ENCODE peak calls at places on chromosome 18, in eight cellular contexts. Y is sciatic nerve, R is IMR-90, G is thyroid gland, C is aorta, E is HEK293T, Z is chondrocyte, N is MCF 10A. L is an unnamed sample.

GRCh38 chr18:41767960-41768359 is 187.1 kb upstream of the PIK3C3 start:
- DNase-seq in Y (no peak), R (peak), G (no peak), C (no peak), E (no peak), Z (no peak), N (peak), L (peak)

GRCh38 chr18:8788503-8789429 is 83.4 kb downstream of the MTCL1 start:
- DNase-seq in Y (no peak), R (peak), G (peak), C (no peak), E (no peak), Z (no peak), N (no peak), L (no peak)

GRCh38 chr18:10783941-10784340 is 258.1 kb downstream of the NAPG start:
- DNase-seq in Y (no peak), R (no peak), G (no peak), C (no peak), E (no peak), Z (no peak), N (no peak), L (no peak)

GRCh38 chr18:37244618-37245017 is 321.0 kb downstream of the CELF4 start:
- DNase-seq in Y (no peak), R (no peak), G (no peak), C (no peak), E (no peak), Z (no peak), N (no peak), L (no peak)

GRCh38 chr18:41992066-41992465 is 37.0 kb downstream of the PIK3C3 start:
- DNase-seq in Y (no peak), R (no peak), G (no peak), C (no peak), E (no peak), Z (no peak), N (no peak), L (no peak)

GRCh38 chr18:1708006-1708405 is 803.3 kb downstream of the ADCYAP1 start:
- DNase-seq in Y (no peak), R (no peak), G (no peak), C (no peak), E (no peak), Z (no peak), N (peak), L (no peak)

GRCh38 chr18:6881034-6881800 is 151.7 kb downstream of the ARHGAP28 start:
- DNase-seq in Y (no peak), R (peak), G (no peak), C (no peak), E (no peak), Z (no peak), N (no peak), L (no peak)

GRCh38 chr18:35441857-35442595 is 55.7 kb downstream of the INO80C start:
- DNase-seq in Y (no peak), R (no peak), G (no peak), C (no peak), E (no peak), Z (no peak), N (no peak), L (no peak)

GRCh38 chr18:3340682-3341097 is 78.8 kb downstream of the MYL12B start:
- DNase-seq in Y (no peak), R (peak), G (no peak), C (no peak), E (peak), Z (no peak), N (no peak), L (peak)

GRCh38 chr18:3663870-3664512 is 214.0 kb downstream of the TGIF1 start:
- DNase-seq in Y (no peak), R (no peak), G (no peak), C (no peak), E (no peak), Z (no peak), N (no peak), L (no peak)

GRCh38 chr18:45765740-45766139 is 41.8 kb downstream of the SLC14A1 start:
- DNase-seq in Y (no peak), R (no peak), G (no peak), C (no peak), E (no peak), Z (no peak), N (no peak), L (no peak)

GRCh38 chr18:9658111-9658641 is 43.8 kb upstream of the PPP4R1 start:
- DNase-seq in Y (no peak), R (no peak), G (no peak), C (no peak), E (no peak), Z (no peak), N (peak), L (no peak)

GRCh38 chr18:11308499-11308898 is 159.1 kb upstream of the PIEZO2 start:
- DNase-seq in Y (no peak), R (peak), G (no peak), C (no peak), E (no peak), Z (no peak), N (peak), L (no peak)

GRCh38 chr18:53950545-53950944 is 273.9 kb downstream of the MBD2 start:
- DNase-seq in Y (no peak), R (no peak), G (no peak), C (no peak), E (no peak), Z (no peak), N (no peak), L (no peak)

GRCh38 chr18:24055878-24056277 is 41.3 kb downstream of the TTC39C start:
- DNase-seq in Y (no peak), R (peak), G (no peak), C (no peak), E (peak), Z (no peak), N (no peak), L (no peak)

GRCh38 chr18:61829108-61829507 is 63.7 kb downstream of the RNF152 start:
- DNase-seq in Y (no peak), R (no peak), G (no peak), C (no peak), E (no peak), Z (no peak), N (no peak), L (no peak)

GRCh38 chr18:40222736-40223135 is 1732.3 kb upstream of the PIK3C3 start:
- DNase-seq in Y (no peak), R (peak), G (no peak), C (no peak), E (no peak), Z (no peak), N (peak), L (no peak)

GRCh38 chr18:28045176-28045810 is 131.6 kb downstream of the CDH2 start:
- DNase-seq in Y (no peak), R (peak), G (peak), C (no peak), E (no peak), Z (no peak), N (peak), L (peak)

GRCh38 chr18:63472380-63472779 is 4.4 kb upstream of the SERPINB5 start:
- DNase-seq in Y (no peak), R (no peak), G (no peak), C (no peak), E (no peak), Z (no peak), N (peak), L (no peak)

GRCh38 chr18:6315556-6316331 is 99.0 kb downstream of the L3MBTL4 start:
- DNase-seq in Y (no peak), R (no peak), G (no peak), C (no peak), E (no peak), Z (no peak), N (no peak), L (no peak)

GRCh38 chr18:67776929-67777328 is 260.4 kb upstream of the DSEL start:
- DNase-seq in Y (no peak), R (peak), G (no peak), C (no peak), E (no peak), Z (no peak), N (peak), L (no peak)

GRCh38 chr18:9613550-9614400 is 584 bp downstream of the PPP4R1 start:
- DNase-seq in Y (peak), R (peak), G (peak), C (peak), E (peak), Z (no peak), N (peak), L (peak)

GRCh38 chr18:12362473-12363174 is 14.4 kb downstream of the AFG3L2 start:
- DNase-seq in Y (no peak), R (no peak), G (no peak), C (no peak), E (no peak), Z (no peak), N (no peak), L (no peak)

L was measured in SHP77.